ENCODE peak calls at places on chromosomes 16 and 17, in eight cellular contexts. One of them, this sample, is unnamed.

GRCh38 chr17:61157246-61157887 is 242.3 kb upstream of the TBX2 start:
- DNase-seq in omental fat pad: no peak
- DNase-seq in brain microvascular endothelial cell: peak
- DNase-seq in NCI-H1048: peak
- DNase-seq in NCI-H1092 treated with DMSO at 0.1 percent for 48 hours: peak
- DNase-seq in cardiac fibroblast: peak
- DNase-seq in activated CD4-positive, alpha-beta T cell treated with anti-CD3 and anti-CD28 coated beads for 48 hours: no peak
- DNase-seq in left ventricle myocardium inferior: no peak
- DNase-seq in this sample: peak

GRCh38 chr17:80195671-80196529 is 24.2 kb downstream of the SGSH start:
- DNase-seq in left ventricle myocardium inferior: no peak
- DNase-seq in cardiac fibroblast: peak
- DNase-seq in brain microvascular endothelial cell: no peak
- DNase-seq in NCI-H1048: no peak
- DNase-seq in omental fat pad: no peak
- DNase-seq in activated CD4-positive, alpha-beta T cell treated with anti-CD3 and anti-CD28 coated beads for 48 hours: peak
- DNase-seq in NCI-H1092 treated with DMSO at 0.1 percent for 48 hours: no peak
- DNase-seq in this sample: no peak

GRCh38 chr16:88920618-88921602 is 54.5 kb upstream of the PABPN1L start:
- DNase-seq in omental fat pad: peak
- DNase-seq in NCI-H1048: no peak
- DNase-seq in cardiac fibroblast: peak
- DNase-seq in activated CD4-positive, alpha-beta T cell treated with anti-CD3 and anti-CD28 coated beads for 48 hours: no peak
- DNase-seq in left ventricle myocardium inferior: peak
- DNase-seq in NCI-H1092 treated with DMSO at 0.1 percent for 48 hours: peak
- DNase-seq in brain microvascular endothelial cell: no peak
- DNase-seq in this sample: peak

GRCh38 chr16:81650982-81651562 is 128.0 kb upstream of the PLCG2 start:
- DNase-seq in omental fat pad: no peak
- DNase-seq in activated CD4-positive, alpha-beta T cell treated with anti-CD3 and anti-CD28 coated beads for 48 hours: no peak
- DNase-seq in left ventricle myocardium inferior: peak
- DNase-seq in cardiac fibroblast: peak
- DNase-seq in NCI-H1048: no peak
- DNase-seq in NCI-H1092 treated with DMSO at 0.1 percent for 48 hours: peak
- DNase-seq in brain microvascular endothelial cell: peak
- DNase-seq in this sample: no peak

GRCh38 chr17:9123594-9124553 is 102.6 kb downstream of the NTN1 start:
- DNase-seq in left ventricle myocardium inferior: no peak
- DNase-seq in NCI-H1048: no peak
- DNase-seq in cardiac fibroblast: no peak
- DNase-seq in NCI-H1092 treated with DMSO at 0.1 percent for 48 hours: no peak
- DNase-seq in activated CD4-positive, alpha-beta T cell treated with anti-CD3 and anti-CD28 coated beads for 48 hours: no peak
- DNase-seq in omental fat pad: no peak
- DNase-seq in brain microvascular endothelial cell: no peak
- DNase-seq in this sample: no peak

GRCh38 chr17:8186787-8187516 is 3.0 kb downstream of the BORCS6 start:
- DNase-seq in cardiac fibroblast: peak
- DNase-seq in left ventricle myocardium inferior: peak
- DNase-seq in NCI-H1092 treated with DMSO at 0.1 percent for 48 hours: peak
- DNase-seq in omental fat pad: peak
- DNase-seq in brain microvascular endothelial cell: peak
- DNase-seq in activated CD4-positive, alpha-beta T cell treated with anti-CD3 and anti-CD28 coated beads for 48 hours: peak
- DNase-seq in NCI-H1048: peak
- DNase-seq in this sample: peak

GRCh38 chr16:17770104-17770503 is 299.3 kb upstream of the XYLT1 start:
- DNase-seq in NCI-H1092 treated with DMSO at 0.1 percent for 48 hours: no peak
- DNase-seq in left ventricle myocardium inferior: no peak
- DNase-seq in activated CD4-positive, alpha-beta T cell treated with anti-CD3 and anti-CD28 coated beads for 48 hours: no peak
- DNase-seq in NCI-H1048: no peak
- DNase-seq in brain microvascular endothelial cell: no peak
- DNase-seq in omental fat pad: no peak
- DNase-seq in cardiac fibroblast: no peak
- DNase-seq in this sample: no peak

GRCh38 chr16:11601911-11602310 is 15.2 kb upstream of the LITAF start:
- DNase-seq in cardiac fibroblast: no peak
- DNase-seq in NCI-H1092 treated with DMSO at 0.1 percent for 48 hours: no peak
- DNase-seq in brain microvascular endothelial cell: no peak
- DNase-seq in left ventricle myocardium inferior: no peak
- DNase-seq in activated CD4-positive, alpha-beta T cell treated with anti-CD3 and anti-CD28 coated beads for 48 hours: no peak
- DNase-seq in omental fat pad: no peak
- DNase-seq in NCI-H1048: no peak
- DNase-seq in this sample: no peak

GRCh38 chr17:40443988-40444899 is 994 bp downstream of the IGFBP4 start:
- DNase-seq in cardiac fibroblast: peak
- DNase-seq in brain microvascular endothelial cell: no peak
- DNase-seq in NCI-H1048: no peak
- DNase-seq in NCI-H1092 treated with DMSO at 0.1 percent for 48 hours: no peak
- DNase-seq in activated CD4-positive, alpha-beta T cell treated with anti-CD3 and anti-CD28 coated beads for 48 hours: peak
- DNase-seq in left ventricle myocardium inferior: no peak
- DNase-seq in omental fat pad: no peak
- DNase-seq in this sample: no peak

GRCh38 chr16:81774348-81774747 is 4.7 kb upstream of the PLCG2 start:
- DNase-seq in omental fat pad: no peak
- DNase-seq in NCI-H1092 treated with DMSO at 0.1 percent for 48 hours: no peak
- DNase-seq in NCI-H1048: no peak
- DNase-seq in activated CD4-positive, alpha-beta T cell treated with anti-CD3 and anti-CD28 coated beads for 48 hours: no peak
- DNase-seq in brain microvascular endothelial cell: no peak
- DNase-seq in cardiac fibroblast: no peak
- DNase-seq in left ventricle myocardium inferior: no peak
- DNase-seq in this sample: no peak

GRCh38 chr16:2473999-2474876 is 689 bp upstream of the TBC1D24 start:
- DNase-seq in cardiac fibroblast: peak
- DNase-seq in left ventricle myocardium inferior: peak
- DNase-seq in activated CD4-positive, alpha-beta T cell treated with anti-CD3 and anti-CD28 coated beads for 48 hours: peak
- DNase-seq in NCI-H1048: no peak
- DNase-seq in NCI-H1092 treated with DMSO at 0.1 percent for 48 hours: peak
- DNase-seq in omental fat pad: no peak
- DNase-seq in brain microvascular endothelial cell: no peak
- DNase-seq in this sample: no peak

GRCh38 chr16:64092284-64092683 is 1029.6 kb downstream of the CDH11 start:
- DNase-seq in activated CD4-positive, alpha-beta T cell treated with anti-CD3 and anti-CD28 coated beads for 48 hours: no peak
- DNase-seq in left ventricle myocardium inferior: no peak
- DNase-seq in cardiac fibroblast: peak
- DNase-seq in NCI-H1048: no peak
- DNase-seq in NCI-H1092 treated with DMSO at 0.1 percent for 48 hours: no peak
- DNase-seq in omental fat pad: no peak
- DNase-seq in brain microvascular endothelial cell: peak
- DNase-seq in this sample: no peak

GRCh38 chr17:44911133-44912001 is 3.9 kb downstream of the GFAP start:
- DNase-seq in cardiac fibroblast: peak
- DNase-seq in brain microvascular endothelial cell: peak
- DNase-seq in NCI-H1048: no peak
- DNase-seq in activated CD4-positive, alpha-beta T cell treated with anti-CD3 and anti-CD28 coated beads for 48 hours: peak
- DNase-seq in omental fat pad: no peak
- DNase-seq in left ventricle myocardium inferior: peak
- DNase-seq in NCI-H1092 treated with DMSO at 0.1 percent for 48 hours: peak
- DNase-seq in this sample: no peak

GRCh38 chr17:74842599-74843351 is 16.9 kb downstream of the GRIN2C start:
- DNase-seq in activated CD4-positive, alpha-beta T cell treated with anti-CD3 and anti-CD28 coated beads for 48 hours: no peak
- DNase-seq in left ventricle myocardium inferior: peak
- DNase-seq in NCI-H1092 treated with DMSO at 0.1 percent for 48 hours: peak
- DNase-seq in brain microvascular endothelial cell: peak
- DNase-seq in cardiac fibroblast: peak
- DNase-seq in omental fat pad: no peak
- DNase-seq in NCI-H1048: peak
- DNase-seq in this sample: peak

GRCh38 chr16:86048221-86048620 is 149.3 kb downstream of the IRF8 start:
- DNase-seq in cardiac fibroblast: no peak
- DNase-seq in brain microvascular endothelial cell: no peak
- DNase-seq in left ventricle myocardium inferior: no peak
- DNase-seq in NCI-H1048: no peak
- DNase-seq in omental fat pad: no peak
- DNase-seq in NCI-H1092 treated with DMSO at 0.1 percent for 48 hours: no peak
- DNase-seq in activated CD4-positive, alpha-beta T cell treated with anti-CD3 and anti-CD28 coated beads for 48 hours: no peak
- DNase-seq in this sample: no peak

GRCh38 chr16:82439678-82440293 is 187.0 kb upstream of the CDH13 start:
- DNase-seq in omental fat pad: no peak
- DNase-seq in cardiac fibroblast: peak
- DNase-seq in NCI-H1048: no peak
- DNase-seq in left ventricle myocardium inferior: no peak
- DNase-seq in brain microvascular endothelial cell: peak
- DNase-seq in activated CD4-positive, alpha-beta T cell treated with anti-CD3 and anti-CD28 coated beads for 48 hours: no peak
- DNase-seq in NCI-H1092 treated with DMSO at 0.1 percent for 48 hours: no peak
- DNase-seq in this sample: no peak

GRCh38 chr17:2018716-2019490 is 6.2 kb downstream of the RTN4RL1 start:
- DNase-seq in cardiac fibroblast: no peak
- DNase-seq in activated CD4-positive, alpha-beta T cell treated with anti-CD3 and anti-CD28 coated beads for 48 hours: no peak
- DNase-seq in brain microvascular endothelial cell: no peak
- DNase-seq in NCI-H1092 treated with DMSO at 0.1 percent for 48 hours: peak
- DNase-seq in omental fat pad: no peak
- DNase-seq in NCI-H1048: no peak
- DNase-seq in left ventricle myocardium inferior: no peak
- DNase-seq in this sample: no peak

GRCh38 chr17:948284-948852 is 31.2 kb downstream of the NXN start:
- DNase-seq in left ventricle myocardium inferior: no peak
- DNase-seq in NCI-H1092 treated with DMSO at 0.1 percent for 48 hours: no peak
- DNase-seq in NCI-H1048: no peak
- DNase-seq in brain microvascular endothelial cell: no peak
- DNase-seq in omental fat pad: no peak
- DNase-seq in cardiac fibroblast: no peak
- DNase-seq in activated CD4-positive, alpha-beta T cell treated with anti-CD3 and anti-CD28 coated beads for 48 hours: no peak
- DNase-seq in this sample: no peak

GRCh38 chr17:66636111-66636510 is 198.8 kb upstream of the CACNG5 start:
- DNase-seq in brain microvascular endothelial cell: peak
- DNase-seq in NCI-H1048: no peak
- DNase-seq in cardiac fibroblast: peak
- DNase-seq in left ventricle myocardium inferior: no peak
- DNase-seq in activated CD4-positive, alpha-beta T cell treated with anti-CD3 and anti-CD28 coated beads for 48 hours: peak
- DNase-seq in omental fat pad: no peak
- DNase-seq in NCI-H1092 treated with DMSO at 0.1 percent for 48 hours: no peak
- DNase-seq in this sample: peak

GRCh38 chr17:58325289-58325726 is 3.3 kb downstream of the TSPOAP1 start:
- DNase-seq in activated CD4-positive, alpha-beta T cell treated with anti-CD3 and anti-CD28 coated beads for 48 hours: peak
- DNase-seq in NCI-H1092 treated with DMSO at 0.1 percent for 48 hours: no peak
- DNase-seq in NCI-H1048: peak
- DNase-seq in omental fat pad: no peak
- DNase-seq in brain microvascular endothelial cell: no peak
- DNase-seq in left ventricle myocardium inferior: no peak
- DNase-seq in cardiac fibroblast: no peak
- DNase-seq in this sample: no peak

GRCh38 chr16:5430598-5430997 is 333.0 kb upstream of the EEF2KMT start:
- DNase-seq in cardiac fibroblast: no peak
- DNase-seq in brain microvascular endothelial cell: no peak
- DNase-seq in NCI-H1048: no peak
- DNase-seq in left ventricle myocardium inferior: no peak
- DNase-seq in omental fat pad: no peak
- DNase-seq in activated CD4-positive, alpha-beta T cell treated with anti-CD3 and anti-CD28 coated beads for 48 hours: no peak
- DNase-seq in NCI-H1092 treated with DMSO at 0.1 percent for 48 hours: no peak
- DNase-seq in this sample: no peak

GRCh38 chr17:48539177-48539576 is 5.7 kb downstream of the HOXB2 start:
- DNase-seq in omental fat pad: no peak
- DNase-seq in NCI-H1048: no peak
- DNase-seq in activated CD4-positive, alpha-beta T cell treated with anti-CD3 and anti-CD28 coated beads for 48 hours: no peak
- DNase-seq in cardiac fibroblast: peak
- DNase-seq in left ventricle myocardium inferior: no peak
- DNase-seq in brain microvascular endothelial cell: no peak
- DNase-seq in NCI-H1092 treated with DMSO at 0.1 percent for 48 hours: no peak
- DNase-seq in this sample: peak

GRCh38 chr16:85372627-85373372 is 240.3 kb upstream of the GSE1 start:
- DNase-seq in NCI-H1048: no peak
- DNase-seq in NCI-H1092 treated with DMSO at 0.1 percent for 48 hours: no peak
- DNase-seq in activated CD4-positive, alpha-beta T cell treated with anti-CD3 and anti-CD28 coated beads for 48 hours: peak
- DNase-seq in brain microvascular endothelial cell: peak
- DNase-seq in left ventricle myocardium inferior: no peak
- DNase-seq in cardiac fibroblast: peak
- DNase-seq in omental fat pad: no peak
- DNase-seq in this sample: peak

GRCh38 chr16:677306-678190 is 2.1 kb downstream of the RHBDL1 start:
- DNase-seq in NCI-H1092 treated with DMSO at 0.1 percent for 48 hours: no peak
- DNase-seq in left ventricle myocardium inferior: no peak
- DNase-seq in omental fat pad: no peak
- DNase-seq in NCI-H1048: no peak
- DNase-seq in cardiac fibroblast: no peak
- DNase-seq in activated CD4-positive, alpha-beta T cell treated with anti-CD3 and anti-CD28 coated beads for 48 hours: no peak
- DNase-seq in brain microvascular endothelial cell: no peak
- DNase-seq in this sample: no peak

GRCh38 chr16:50448522-50448921 is 79.7 kb upstream of the BRD7 start:
- DNase-seq in omental fat pad: no peak
- DNase-seq in NCI-H1048: no peak
- DNase-seq in NCI-H1092 treated with DMSO at 0.1 percent for 48 hours: no peak
- DNase-seq in activated CD4-positive, alpha-beta T cell treated with anti-CD3 and anti-CD28 coated beads for 48 hours: no peak
- DNase-seq in brain microvascular endothelial cell: no peak
- DNase-seq in left ventricle myocardium inferior: no peak
- DNase-seq in cardiac fibroblast: no peak
- DNase-seq in this sample: no peak

GRCh38 chr17:72239548-72239947 is 118.7 kb downstream of the SOX9 start:
- DNase-seq in NCI-H1048: no peak
- DNase-seq in NCI-H1092 treated with DMSO at 0.1 percent for 48 hours: no peak
- DNase-seq in omental fat pad: no peak
- DNase-seq in brain microvascular endothelial cell: no peak
- DNase-seq in left ventricle myocardium inferior: no peak
- DNase-seq in activated CD4-positive, alpha-beta T cell treated with anti-CD3 and anti-CD28 coated beads for 48 hours: no peak
- DNase-seq in cardiac fibroblast: no peak
- DNase-seq in this sample: no peak

GRCh38 chr16:77962689-77963088 is 59.7 kb upstream of the CLEC3A start:
- DNase-seq in NCI-H1092 treated with DMSO at 0.1 percent for 48 hours: no peak
- DNase-seq in cardiac fibroblast: no peak
- DNase-seq in left ventricle myocardium inferior: no peak
- DNase-seq in omental fat pad: no peak
- DNase-seq in activated CD4-positive, alpha-beta T cell treated with anti-CD3 and anti-CD28 coated beads for 48 hours: no peak
- DNase-seq in brain microvascular endothelial cell: no peak
- DNase-seq in NCI-H1048: no peak
- DNase-seq in this sample: no peak

GRCh38 chr17:79997004-79997673 is 38.5 kb downstream of the TBC1D16 start:
- DNase-seq in brain microvascular endothelial cell: no peak
- DNase-seq in activated CD4-positive, alpha-beta T cell treated with anti-CD3 and anti-CD28 coated beads for 48 hours: peak
- DNase-seq in omental fat pad: no peak
- DNase-seq in cardiac fibroblast: no peak
- DNase-seq in left ventricle myocardium inferior: no peak
- DNase-seq in NCI-H1092 treated with DMSO at 0.1 percent for 48 hours: no peak
- DNase-seq in NCI-H1048: no peak
- DNase-seq in this sample: no peak

GRCh38 chr17:82791532-82791931 is 39.7 kb downstream of the TBCD start:
- DNase-seq in NCI-H1048: no peak
- DNase-seq in left ventricle myocardium inferior: no peak
- DNase-seq in cardiac fibroblast: peak
- DNase-seq in omental fat pad: no peak
- DNase-seq in activated CD4-positive, alpha-beta T cell treated with anti-CD3 and anti-CD28 coated beads for 48 hours: no peak
- DNase-seq in NCI-H1092 treated with DMSO at 0.1 percent for 48 hours: no peak
- DNase-seq in brain microvascular endothelial cell: peak
- DNase-seq in this sample: peak

GRCh38 chr17:76382803-76383644 is 1.4 kb upstream of the SPHK1 start:
- DNase-seq in NCI-H1048: no peak
- DNase-seq in brain microvascular endothelial cell: peak
- DNase-seq in cardiac fibroblast: peak
- DNase-seq in omental fat pad: peak
- DNase-seq in left ventricle myocardium inferior: peak
- DNase-seq in NCI-H1092 treated with DMSO at 0.1 percent for 48 hours: no peak
- DNase-seq in activated CD4-positive, alpha-beta T cell treated with anti-CD3 and anti-CD28 coated beads for 48 hours: peak
- DNase-seq in this sample: no peak

GRCh38 chr16:55853114-55853513 is 20.2 kb upstream of the CES1 start:
- DNase-seq in omental fat pad: no peak
- DNase-seq in cardiac fibroblast: peak
- DNase-seq in left ventricle myocardium inferior: no peak
- DNase-seq in activated CD4-positive, alpha-beta T cell treated with anti-CD3 and anti-CD28 coated beads for 48 hours: no peak
- DNase-seq in brain microvascular endothelial cell: no peak
- DNase-seq in NCI-H1092 treated with DMSO at 0.1 percent for 48 hours: no peak
- DNase-seq in NCI-H1048: no peak
- DNase-seq in this sample: peak

GRCh38 chr17:50923611-50924010 is 57.5 kb upstream of the TOB1 start:
- DNase-seq in left ventricle myocardium inferior: no peak
- DNase-seq in brain microvascular endothelial cell: no peak
- DNase-seq in omental fat pad: no peak
- DNase-seq in cardiac fibroblast: no peak
- DNase-seq in NCI-H1048: no peak
- DNase-seq in activated CD4-positive, alpha-beta T cell treated with anti-CD3 and anti-CD28 coated beads for 48 hours: no peak
- DNase-seq in NCI-H1092 treated with DMSO at 0.1 percent for 48 hours: peak
- DNase-seq in this sample: no peak

GRCh38 chr17:5283531-5284315 is 1.6 kb downstream of the RABEP1 start:
- DNase-seq in left ventricle myocardium inferior: no peak
- DNase-seq in omental fat pad: no peak
- DNase-seq in cardiac fibroblast: peak
- DNase-seq in NCI-H1048: no peak
- DNase-seq in activated CD4-positive, alpha-beta T cell treated with anti-CD3 and anti-CD28 coated beads for 48 hours: no peak
- DNase-seq in brain microvascular endothelial cell: no peak
- DNase-seq in NCI-H1092 treated with DMSO at 0.1 percent for 48 hours: no peak
- DNase-seq in this sample: no peak

GRCh38 chr16:70688266-70688742 is 2.5 kb upstream of the MTSS2 start:
- DNase-seq in NCI-H1048: no peak
- DNase-seq in cardiac fibroblast: peak
- DNase-seq in left ventricle myocardium inferior: peak
- DNase-seq in brain microvascular endothelial cell: no peak
- DNase-seq in NCI-H1092 treated with DMSO at 0.1 percent for 48 hours: peak
- DNase-seq in omental fat pad: no peak
- DNase-seq in activated CD4-positive, alpha-beta T cell treated with anti-CD3 and anti-CD28 coated beads for 48 hours: no peak
- DNase-seq in this sample: no peak

This sample was measured in stromal cell of bone marrow.